ENCODE peak calls at places on chromosome 3, in six cellular contexts. One of them, this sample, is unnamed. For H3K4me1, the result is how much of the 10 kb centered on the place peaks cover.

GRCh38 chr3:100575704-100576103 is 33.7 kb upstream of the ADGRG7 start:
- ATAC-seq in A549: no peak
- ATAC-seq in GM12878: no peak
- ATAC-seq in upper lobe of left lung: no peak
- ATAC-seq in HepG2: no peak
- ATAC-seq in K562: no peak
- ATAC-seq in this sample: no peak

GRCh38 chr3:187186801-187187421 is 10.4 kb upstream of the RTP1 start:
- ATAC-seq in A549: no peak
- ATAC-seq in GM12878: peak
- ATAC-seq in upper lobe of left lung: peak
- ATAC-seq in HepG2: peak
- ATAC-seq in K562: peak
- ATAC-seq in this sample: peak

GRCh38 chr3:139105154-139105702 is 60.5 kb upstream of the PRR23C start:
- ATAC-seq in A549: no peak
- ATAC-seq in GM12878: no peak
- ATAC-seq in upper lobe of left lung: no peak
- ATAC-seq in HepG2: peak
- ATAC-seq in K562: no peak
- ATAC-seq in this sample: no peak

GRCh38 chr3:120170223-120170622 is 76.0 kb upstream of the GSK3B start:
- ATAC-seq in A549: peak
- ATAC-seq in GM12878: no peak
- ATAC-seq in upper lobe of left lung: no peak
- ATAC-seq in HepG2: peak
- ATAC-seq in K562: no peak
- ATAC-seq in this sample: no peak

GRCh38 chr3:194808709-194809108 is 123.0 kb downstream of the FAM43A start:
- ATAC-seq in A549: peak
- ATAC-seq in GM12878: no peak
- ATAC-seq in upper lobe of left lung: no peak
- ATAC-seq in HepG2: no peak
- ATAC-seq in K562: no peak
- ATAC-seq in this sample: no peak

GRCh38 chr3:67661079-67661478 is 6.7 kb upstream of the SUCLG2 start:
- ATAC-seq in A549: no peak
- ATAC-seq in GM12878: no peak
- ATAC-seq in upper lobe of left lung: no peak
- ATAC-seq in HepG2: no peak
- ATAC-seq in K562: no peak
- ATAC-seq in this sample: no peak

GRCh38 chr3:20049275-20049674 is 9.0 kb downstream of the KAT2B start:
- ATAC-seq in A549: no peak
- ATAC-seq in GM12878: peak
- ATAC-seq in upper lobe of left lung: no peak
- ATAC-seq in HepG2: no peak
- ATAC-seq in K562: no peak
- ATAC-seq in this sample: no peak

GRCh38 chr3:177465243-177465642 is 268.0 kb upstream of the TBL1XR1 start:
- ATAC-seq in A549: no peak
- ATAC-seq in GM12878: no peak
- ATAC-seq in upper lobe of left lung: no peak
- ATAC-seq in HepG2: no peak
- ATAC-seq in K562: no peak
- ATAC-seq in this sample: peak

GRCh38 chr3:132522353-132522752 is 74.7 kb upstream of the ACKR4 start:
- ATAC-seq in A549: no peak
- ATAC-seq in GM12878: peak
- ATAC-seq in upper lobe of left lung: no peak
- ATAC-seq in HepG2: no peak
- ATAC-seq in K562: no peak
- ATAC-seq in this sample: no peak

GRCh38 chr3:142022381-142022780 is 127.0 kb downstream of the TFDP2 start:
- ATAC-seq in A549: peak
- ATAC-seq in GM12878: peak
- ATAC-seq in upper lobe of left lung: no peak
- ATAC-seq in HepG2: peak
- ATAC-seq in K562: peak
- ATAC-seq in this sample: no peak

GRCh38 chr3:183629546-183630301 is 5.7 kb upstream of the KLHL24 start:
- ATAC-seq in A549: no peak
- ATAC-seq in GM12878: no peak
- ATAC-seq in upper lobe of left lung: peak
- ATAC-seq in HepG2: peak
- ATAC-seq in K562: peak
- ATAC-seq in this sample: no peak

GRCh38 chr3:99678023-99678422 is 39.6 kb downstream of the COL8A1 start:
- ATAC-seq in A549: no peak
- ATAC-seq in GM12878: no peak
- ATAC-seq in upper lobe of left lung: no peak
- ATAC-seq in HepG2: no peak
- ATAC-seq in K562: no peak
- ATAC-seq in this sample: peak

GRCh38 chr3:45105855-45106655 is 40.1 kb downstream of the CDCP1 start:
- ATAC-seq in A549: no peak
- ATAC-seq in GM12878: peak
- ATAC-seq in upper lobe of left lung: no peak
- ATAC-seq in HepG2: no peak
- ATAC-seq in K562: peak
- ATAC-seq in this sample: no peak

DNA sequence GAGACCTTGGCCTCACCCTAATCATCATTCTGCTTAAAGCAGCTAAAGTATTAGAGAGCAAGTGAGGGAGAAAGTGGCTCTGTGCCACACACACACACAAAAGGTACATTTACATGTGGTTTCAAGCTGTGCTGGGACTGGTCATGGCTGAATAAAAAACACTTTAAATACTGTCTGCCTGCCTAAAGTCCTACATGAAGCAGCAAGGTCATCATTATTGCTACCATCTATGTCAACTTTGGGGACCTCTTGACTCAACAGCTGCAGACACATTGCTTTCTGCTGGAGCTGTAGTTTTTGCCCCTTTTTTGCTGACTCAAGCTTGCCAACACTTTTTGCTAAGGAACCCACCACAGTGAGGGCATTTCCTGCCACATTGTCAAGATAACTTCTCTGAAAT is 1237.9 kb downstream of the ROBO2 start:
- ATAC-seq in A549: no peak
- ATAC-seq in GM12878: peak
- ATAC-seq in upper lobe of left lung: no peak
- ATAC-seq in HepG2: no peak
- ATAC-seq in K562: no peak
- ATAC-seq in this sample: no peak
- H3K27ac ChIP-seq in A549: no peak
- H3K27ac ChIP-seq in GM12878: no peak
- H3K27ac ChIP-seq in upper lobe of left lung: no peak
- H3K27ac ChIP-seq in HepG2: no peak
- H3K27ac ChIP-seq in K562: no peak
- H3K27ac ChIP-seq in this sample: no peak

GRCh38 chr3:171813897-171814460 is 3.7 kb upstream of the PLD1 start:
- ATAC-seq in A549: no peak
- ATAC-seq in GM12878: peak
- ATAC-seq in upper lobe of left lung: no peak
- ATAC-seq in HepG2: no peak
- ATAC-seq in K562: peak
- ATAC-seq in this sample: no peak
- TF ChIP-seq EP300 in A549: no peak
- TF ChIP-seq EP300 in GM12878: peak
- TF ChIP-seq EP300 in upper lobe of left lung: no peak
- TF ChIP-seq EP300 in HepG2: no peak
- TF ChIP-seq EP300 in K562: peak
- TF ChIP-seq EP300 in this sample: no peak

GRCh38 chr3:29695201-29695904 is 414.5 kb downstream of the RBMS3 start:
- ATAC-seq in A549: peak
- ATAC-seq in GM12878: no peak
- ATAC-seq in upper lobe of left lung: no peak
- ATAC-seq in HepG2: no peak
- ATAC-seq in K562: no peak
- ATAC-seq in this sample: peak

GRCh38 chr3:29694783-29695182 is 413.9 kb downstream of the RBMS3 start:
- ATAC-seq in A549: peak
- ATAC-seq in GM12878: no peak
- ATAC-seq in upper lobe of left lung: peak
- ATAC-seq in HepG2: no peak
- ATAC-seq in K562: no peak
- ATAC-seq in this sample: peak

GRCh38 chr3:29694331-29694730 is 413.5 kb downstream of the RBMS3 start:
- ATAC-seq in A549: peak
- ATAC-seq in GM12878: no peak
- ATAC-seq in upper lobe of left lung: no peak
- ATAC-seq in HepG2: no peak
- ATAC-seq in K562: no peak
- ATAC-seq in this sample: no peak

GRCh38 chr3:29695905-29696238 is 415.0 kb downstream of the RBMS3 start:
- ATAC-seq in A549: no peak
- ATAC-seq in GM12878: no peak
- ATAC-seq in upper lobe of left lung: no peak
- ATAC-seq in HepG2: no peak
- ATAC-seq in K562: no peak
- ATAC-seq in this sample: peak

GRCh38 chr3:29693863-29694262 is 413.0 kb downstream of the RBMS3 start:
- ATAC-seq in A549: peak
- ATAC-seq in GM12878: no peak
- ATAC-seq in upper lobe of left lung: peak
- ATAC-seq in HepG2: no peak
- ATAC-seq in K562: no peak
- ATAC-seq in this sample: peak
- H3K4me1 ChIP-seq in A549: half or more
- H3K4me1 ChIP-seq in GM12878: under half
- H3K4me1 ChIP-seq in upper lobe of left lung: under half
- H3K4me1 ChIP-seq in HepG2: under half
- H3K4me1 ChIP-seq in K562: under half
- H3K4me1 ChIP-seq in this sample: half or more

GRCh38 chr3:28743843-28744242 is 395.2 kb upstream of the AZI2 start:
- ATAC-seq in A549: no peak
- ATAC-seq in GM12878: no peak
- ATAC-seq in upper lobe of left lung: no peak
- ATAC-seq in HepG2: no peak
- ATAC-seq in K562: no peak
- ATAC-seq in this sample: no peak
- H3K27ac ChIP-seq in A549: no peak
- H3K27ac ChIP-seq in GM12878: no peak
- H3K27ac ChIP-seq in upper lobe of left lung: no peak
- H3K27ac ChIP-seq in HepG2: no peak
- H3K27ac ChIP-seq in K562: no peak
- H3K27ac ChIP-seq in this sample: no peak

GRCh38 chr3:59101091-59101738 is 51.4 kb upstream of the CFAP20DC start:
- ATAC-seq in A549: no peak
- ATAC-seq in GM12878: no peak
- ATAC-seq in upper lobe of left lung: no peak
- ATAC-seq in HepG2: no peak
- ATAC-seq in K562: no peak
- ATAC-seq in this sample: no peak
- TF ChIP-seq EP300 in A549: no peak
- TF ChIP-seq EP300 in GM12878: no peak
- TF ChIP-seq EP300 in upper lobe of left lung: no peak
- TF ChIP-seq EP300 in HepG2: no peak
- TF ChIP-seq EP300 in K562: no peak
- TF ChIP-seq EP300 in this sample: no peak

DNA sequence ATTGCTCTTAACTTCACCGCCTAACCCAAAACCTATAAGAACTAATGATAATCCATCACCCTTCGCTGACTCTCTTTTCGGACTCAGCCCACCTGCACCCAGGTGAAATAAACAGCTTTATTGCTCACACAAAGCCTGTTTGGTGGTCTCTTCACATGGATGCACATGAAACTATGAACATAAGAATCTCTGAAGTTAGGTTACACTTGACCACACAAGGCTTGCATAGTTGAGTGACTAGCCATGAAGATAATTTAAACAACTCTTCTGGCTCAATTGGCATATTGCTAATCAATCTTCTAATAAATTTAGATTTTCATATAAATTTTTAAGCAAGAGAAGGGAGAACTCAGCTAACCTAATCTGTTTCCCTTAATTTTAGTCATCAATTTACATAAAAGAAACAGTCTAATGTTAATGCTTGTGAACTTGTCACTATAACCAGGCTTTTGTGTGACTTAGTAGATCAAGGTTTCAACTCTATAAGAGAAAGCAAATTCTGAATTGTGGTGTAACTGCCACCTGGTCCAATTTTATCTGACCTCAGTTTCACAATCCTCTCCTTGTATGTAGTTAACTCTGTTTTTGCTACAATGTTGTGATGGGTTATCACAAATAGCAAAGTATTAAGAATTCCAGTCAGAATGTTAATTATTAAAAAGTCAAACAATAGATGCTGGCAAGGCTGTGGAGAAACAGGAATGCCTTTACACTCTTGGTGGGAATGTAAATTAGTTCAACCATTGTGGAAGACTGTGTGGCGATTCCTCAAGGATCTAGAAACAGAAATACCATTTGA is 82.0 kb downstream of the HHLA2 start:
- ATAC-seq in A549: no peak
- ATAC-seq in GM12878: peak
- ATAC-seq in upper lobe of left lung: no peak
- ATAC-seq in HepG2: no peak
- ATAC-seq in K562: no peak
- ATAC-seq in this sample: no peak
- H3K4me1 ChIP-seq in A549: under half
- H3K4me1 ChIP-seq in GM12878: under half
- H3K4me1 ChIP-seq in upper lobe of left lung: under half
- H3K4me1 ChIP-seq in HepG2: under half
- H3K4me1 ChIP-seq in K562: under half
- H3K4me1 ChIP-seq in this sample: under half

DNA sequence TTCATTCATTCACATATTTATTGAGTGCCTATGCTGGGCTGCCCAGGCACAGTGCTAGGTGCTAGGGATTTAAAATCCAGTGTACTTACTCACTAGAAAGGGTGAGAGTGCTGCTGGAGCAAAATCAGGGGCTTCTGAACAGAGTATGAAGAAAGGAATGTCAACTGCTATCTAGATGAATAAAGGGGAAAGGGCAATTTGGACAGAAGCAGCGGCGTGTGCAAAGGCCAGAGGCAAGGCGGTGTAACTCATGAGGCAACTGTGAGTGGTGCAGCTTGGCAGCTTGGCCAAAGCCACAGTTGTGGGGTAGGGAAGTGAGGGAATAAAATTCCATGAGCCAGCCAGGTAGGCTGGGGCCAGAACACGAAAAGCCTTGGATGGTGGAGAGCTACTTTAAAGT is 76.7 kb downstream of the RAD18 start:
- ATAC-seq in A549: no peak
- ATAC-seq in GM12878: no peak
- ATAC-seq in upper lobe of left lung: no peak
- ATAC-seq in HepG2: no peak
- ATAC-seq in K562: no peak
- ATAC-seq in this sample: no peak
- H3K27ac ChIP-seq in A549: no peak
- H3K27ac ChIP-seq in GM12878: no peak
- H3K27ac ChIP-seq in upper lobe of left lung: no peak
- H3K27ac ChIP-seq in HepG2: no peak
- H3K27ac ChIP-seq in K562: no peak
- H3K27ac ChIP-seq in this sample: no peak

This sample was measured in gastroesophageal sphincter.